ENCODE peak calls at places on chromosomes 3 and 15, in nine cellular contexts. One of them, this sample, is unnamed.
A peak's percentile ranks its signal among the peaks of the same experiment; 100 is the strongest.

GRCh38 chr3:17941766-17942165 is 199.3 kb upstream of the TBC1D5 start:
- DNase-seq in HTR-8/SVneo: no peak
- DNase-seq in mesothelial cell of epicardium: no peak
- DNase-seq in uterus: no peak
- DNase-seq in ACHN: no peak
- DNase-seq in NCI-H146: no peak
- DNase-seq in RPMI8226: no peak
- DNase-seq in amniotic stem cell: no peak
- DNase-seq in hippocampal formation: no peak
- DNase-seq in this sample: no peak

GRCh38 chr3:76554717-76555116 is 485.2 kb upstream of the ROBO2 start:
- DNase-seq in HTR-8/SVneo: no peak
- DNase-seq in mesothelial cell of epicardium: no peak
- DNase-seq in uterus: no peak
- DNase-seq in ACHN: no peak
- DNase-seq in NCI-H146: no peak
- DNase-seq in RPMI8226: peak; percentile 39
- DNase-seq in amniotic stem cell: peak; percentile 31
- DNase-seq in hippocampal formation: no peak
- DNase-seq in this sample: no peak

GRCh38 chr15:101206173-101206572 is 45.7 kb downstream of the CHSY1 start:
- DNase-seq in HTR-8/SVneo: no peak
- DNase-seq in mesothelial cell of epicardium: no peak
- DNase-seq in uterus: no peak
- DNase-seq in ACHN: no peak
- DNase-seq in NCI-H146: no peak
- DNase-seq in RPMI8226: no peak
- DNase-seq in amniotic stem cell: no peak
- DNase-seq in hippocampal formation: no peak
- DNase-seq in this sample: peak; percentile 48

GRCh38 chr3:177683619-177684018 is 486.3 kb upstream of the TBL1XR1 start:
- DNase-seq in HTR-8/SVneo: no peak
- DNase-seq in mesothelial cell of epicardium: no peak
- DNase-seq in uterus: no peak
- DNase-seq in ACHN: no peak
- DNase-seq in NCI-H146: no peak
- DNase-seq in RPMI8226: no peak
- DNase-seq in amniotic stem cell: no peak
- DNase-seq in hippocampal formation: no peak
- DNase-seq in this sample: no peak

GRCh38 chr15:96553006-96553405 is 222.5 kb downstream of the NR2F2 start:
- DNase-seq in HTR-8/SVneo: peak; percentile 30
- DNase-seq in mesothelial cell of epicardium: no peak
- DNase-seq in uterus: no peak
- DNase-seq in ACHN: no peak
- DNase-seq in NCI-H146: no peak
- DNase-seq in RPMI8226: no peak
- DNase-seq in amniotic stem cell: no peak
- DNase-seq in hippocampal formation: no peak
- DNase-seq in this sample: no peak

GRCh38 chr3:196619213-196619612 is 20.3 kb upstream of the NRROS start:
- DNase-seq in HTR-8/SVneo: no peak
- DNase-seq in mesothelial cell of epicardium: no peak
- DNase-seq in uterus: no peak
- DNase-seq in ACHN: no peak
- DNase-seq in NCI-H146: peak; percentile 11
- DNase-seq in RPMI8226: no peak
- DNase-seq in amniotic stem cell: no peak
- DNase-seq in hippocampal formation: no peak
- DNase-seq in this sample: no peak

GRCh38 chr15:23857028-23857641 is 170.0 kb upstream of the NDN start:
- DNase-seq in HTR-8/SVneo: no peak
- DNase-seq in mesothelial cell of epicardium: no peak
- DNase-seq in uterus: peak; percentile 28
- DNase-seq in ACHN: peak; percentile 56
- DNase-seq in NCI-H146: no peak
- DNase-seq in RPMI8226: peak; percentile 44
- DNase-seq in amniotic stem cell: no peak
- DNase-seq in hippocampal formation: peak; percentile 26
- DNase-seq in this sample: peak; percentile 34

GRCh38 chr15:43528542-43529007 is 11.2 kb downstream of the MAP1A start:
- DNase-seq in HTR-8/SVneo: no peak
- DNase-seq in mesothelial cell of epicardium: no peak
- DNase-seq in uterus: no peak
- DNase-seq in ACHN: no peak
- DNase-seq in NCI-H146: no peak
- DNase-seq in RPMI8226: no peak
- DNase-seq in amniotic stem cell: no peak
- DNase-seq in hippocampal formation: no peak
- DNase-seq in this sample: no peak